ENCODE peak calls at places on chromosomes 12 and 14, in five cellular contexts. P is KG1; I is HS-5; S is GM03348; W is activated T-cell treated with anti-CD3 and anti-CD28 coated beads, Interleukin-2, amount 50 U/mL, for 4 hours. D is an unnamed sample.

GRCh38 chr12:111066744-111067437 is 146.5 kb upstream of the MYL2 start:
- DNase-seq in P (no peak), W (no peak), I (no peak), S (no peak), D (no peak)

GRCh38 chr14:32303865-32304264 is 25.2 kb upstream of the AKAP6 start:
- DNase-seq in I (no peak), P (no peak), W (no peak), S (no peak), D (no peak)

GRCh38 chr12:69933115-69933552 is 108.1 kb downstream of the MYRFL start:
- DNase-seq in P (no peak), W (no peak), I (no peak), S (no peak), D (no peak)

GRCh38 chr12:24945039-24945438 is 3.9 kb downstream of the BCAT1 start:
- DNase-seq in P (no peak), S (no peak), I (no peak), W (no peak), D (no peak)

GRCh38 chr12:106416273-106416672 is 58.7 kb downstream of the POLR3B start:
- DNase-seq in P (no peak), W (no peak), I (no peak), S (no peak), D (no peak)

GRCh38 chr14:36173161-36173560 is 3.4 kb downstream of the PTCSC3 start:
- DNase-seq in P (no peak), W (no peak), S (no peak), I (no peak), D (no peak)

GRCh38 chr12:34406228-34406995 is 384.1 kb downstream of the ALG10 start:
- DNase-seq in W (peak), P (no peak), I (no peak), S (peak), D (no peak)

GRCh38 chr14:58280954-58281787 is 17.2 kb upstream of the ARID4A start:
- DNase-seq in W (no peak), I (peak), P (no peak), S (peak), D (peak)

GRCh38 chr12:4320287-4320858 is 640 bp upstream of the TIGAR start:
- DNase-seq in W (no peak), P (no peak), S (no peak), I (no peak), D (no peak)

GRCh38 chr12:3698218-3698974 is 54.5 kb downstream of the CRACR2A start:
- DNase-seq in I (peak), W (no peak), S (peak), P (no peak), D (peak)

GRCh38 chr14:67018720-67019119 is 170.5 kb upstream of the GARIN2 start:
- DNase-seq in S (no peak), I (no peak), W (no peak), P (no peak), D (no peak)

GRCh38 chr12:1720494-1720893 is 29.6 kb downstream of the ADIPOR2 start:
- DNase-seq in S (no peak), W (no peak), I (no peak), P (no peak), D (no peak)

GRCh38 chr14:105420141-105420975 is 731 bp downstream of the MTA1 start:
- DNase-seq in W (no peak), I (no peak), S (peak), P (no peak), D (peak)